ENCODE peak calls at places on chromosomes 6 and 20, in four cellular contexts. I is tibial artery; N is lung; G is CD8-positive, alpha-beta T cell. E is an unnamed sample.

GRCh38 chr6:45495404-45496084 is 117.8 kb upstream of the SUPT3H start:
- DNase-seq in I (no peak), G (no peak), N (no peak), E (no peak)

GRCh38 chr6:113616875-113617274 is 240.3 kb upstream of the MARCKS start:
- DNase-seq in G (no peak), N (no peak), I (no peak), E (no peak)

GRCh38 chr6:85240787-85241186 is 209.1 kb upstream of the NT5E start:
- DNase-seq in N (no peak), I (no peak), G (no peak), E (no peak)

GRCh38 chr20:56722042-56722441 is 92.9 kb downstream of the TFAP2C start:
- DNase-seq in I (peak; percentile 54), N (no peak), G (no peak), E (no peak)

GRCh38 chr20:60483371-60483770 is 525.1 kb downstream of the CDH26 start:
- DNase-seq in I (no peak), G (no peak), N (peak; percentile 3), E (no peak)

GRCh38 chr6:26240981-26241770 is 123.8 kb upstream of the BTN3A2 start:
- DNase-seq in N (no peak), I (no peak), G (no peak), E (no peak)

GRCh38 chr6:82862543-82862942 is 203.1 kb downstream of the UBE3D start:
- DNase-seq in G (no peak), N (no peak), I (no peak), E (peak; percentile 46)

GRCh38 chr6:19925533-19925932 is 88.4 kb downstream of the ID4 start:
- DNase-seq in G (no peak), N (no peak), I (no peak), E (no peak)

GRCh38 chr6:46137387-46137786 is 7.6 kb downstream of the ENPP4 start:
- DNase-seq in I (no peak), N (no peak), G (no peak), E (no peak)

GRCh38 chr20:2353231-2353630 is 27.5 kb upstream of the TGM6 start:
- DNase-seq in N (no peak), G (no peak), I (no peak), E (no peak)

GRCh38 chr20:24781061-24781980 is 167.7 kb upstream of the CST7 start:
- DNase-seq in I (no peak), G (no peak), N (no peak), E (peak; percentile 55)

GRCh38 chr20:51893723-51894122 is 91.4 kb upstream of the SALL4 start:
- DNase-seq in G (no peak), N (no peak), I (no peak), E (no peak)

GRCh38 chr6:84417261-84417660 is 189.8 kb upstream of the CEP162 start:
- DNase-seq in I (no peak), N (no peak), G (no peak), E (no peak)

GRCh38 chr6:35091353-35092083 is 49.6 kb downstream of the TCP11 start:
- DNase-seq in I (no peak), G (no peak), N (no peak), E (no peak)

GRCh38 chr6:1013656-1014430 is 298.1 kb upstream of the FOXQ1 start:
- DNase-seq in N (no peak), I (no peak), G (no peak), E (no peak)

GRCh38 chr20:31494131-31494530 is 19.0 kb downstream of the REM1 start:
- DNase-seq in G (no peak), I (no peak), N (no peak), E (peak; percentile 55)

GRCh38 chr6:74979065-74979766 is 226.6 kb downstream of the COL12A1 start:
- DNase-seq in G (no peak), N (no peak), I (no peak), E (peak; percentile 59)

GRCh38 chr6:157070403-157071107 is 252.8 kb downstream of the TMEM242 start:
- DNase-seq in G (no peak), N (no peak), I (no peak), E (no peak)

GRCh38 chr6:77879527-77879926 is 226.7 kb downstream of the MEI4 start:
- DNase-seq in G (no peak), N (no peak), I (no peak), E (no peak)

GRCh38 chr6:40474937-40475336 is 112.2 kb downstream of the LRFN2 start:
- DNase-seq in I (no peak), G (no peak), N (no peak), E (no peak)

GRCh38 chr6:161417712-161418457 is 144.0 kb upstream of the AGPAT4 start:
- DNase-seq in I (no peak), G (no peak), N (no peak), E (no peak)

GRCh38 chr6:26457407-26457795 is 354 bp upstream of the BTN2A1 start:
- DNase-seq in G (no peak), I (no peak), N (peak; percentile 36), E (no peak)

GRCh38 chr20:17369506-17369905 is 142.7 kb downstream of the PCSK2 start:
- DNase-seq in N (no peak), I (no peak), G (no peak), E (no peak)

GRCh38 chr6:11058406-11058805 is 14.3 kb upstream of the ELOVL2 start:
- DNase-seq in I (no peak), N (no peak), G (no peak), E (no peak)

GRCh38 chr20:25352746-25353145 is 37.9 kb downstream of the ABHD12 start:
- DNase-seq in N (no peak), G (no peak), I (no peak), E (no peak)

GRCh38 chr6:69732640-69733039 is 64.2 kb downstream of the LMBRD1 start:
- DNase-seq in I (no peak), N (no peak), G (no peak), E (peak; percentile 2)

GRCh38 chr20:49559411-49560081 is 8.4 kb downstream of the PTGIS start:
- DNase-seq in G (no peak), N (no peak), I (peak; percentile 58), E (no peak)

GRCh38 chr20:39661833-39662232 is 699.7 kb downstream of the DHX35 start:
- DNase-seq in N (no peak), I (no peak), G (no peak), E (no peak)

GRCh38 chr20:41339957-41340326 is 679 bp upstream of the LPIN3 start:
- DNase-seq in N (peak; percentile 91), G (peak; percentile 79), I (peak; percentile 75), E (peak; percentile 95)

GRCh38 chr6:12961761-12962160 is 245.2 kb downstream of the PHACTR1 start:
- DNase-seq in G (no peak), N (no peak), I (no peak), E (no peak)

GRCh38 chr6:12958052-12958706 is 241.6 kb downstream of the PHACTR1 start:
- DNase-seq in I (no peak), G (no peak), N (no peak), E (no peak)

GRCh38 chr6:12955996-12956395 is 239.4 kb downstream of the PHACTR1 start:
- DNase-seq in I (no peak), G (no peak), N (no peak), E (no peak)

GRCh38 chr6:12957321-12958051 is 240.9 kb downstream of the PHACTR1 start:
- DNase-seq in I (peak; percentile 77), N (peak; percentile 85), G (peak; percentile 3), E (peak; percentile 9)

GRCh38 chr6:12956991-12957320 is 240.4 kb downstream of the PHACTR1 start:
- DNase-seq in I (no peak), N (no peak), G (no peak), E (no peak)
- H3K27ac ChIP-seq in I (peak overlapping the region; percentile 82), N (peak overlapping the region; percentile 90), G (no peak overlapping the region), E (no peak overlapping the region)

GRCh38 chr6:134434019-134434949 is 116.4 kb upstream of the SGK1 start:
- DNase-seq in G (no peak), I (no peak), N (no peak), E (no peak)
- TF ChIP-seq CTCF in G (no peak), I (no peak), N (no peak), E (no peak)

GRCh38 chr6:73455865-73456629 is 4.0 kb upstream of the CGAS start:
- DNase-seq in G (no peak), I (no peak), N (no peak), E (peak; percentile 13)

GRCh38 chr6:73451166-73452106 is 661 bp downstream of the CGAS start:
- DNase-seq in I (peak; percentile 29), G (peak; percentile 25), N (peak; percentile 31), E (peak; percentile 51)

DNA sequence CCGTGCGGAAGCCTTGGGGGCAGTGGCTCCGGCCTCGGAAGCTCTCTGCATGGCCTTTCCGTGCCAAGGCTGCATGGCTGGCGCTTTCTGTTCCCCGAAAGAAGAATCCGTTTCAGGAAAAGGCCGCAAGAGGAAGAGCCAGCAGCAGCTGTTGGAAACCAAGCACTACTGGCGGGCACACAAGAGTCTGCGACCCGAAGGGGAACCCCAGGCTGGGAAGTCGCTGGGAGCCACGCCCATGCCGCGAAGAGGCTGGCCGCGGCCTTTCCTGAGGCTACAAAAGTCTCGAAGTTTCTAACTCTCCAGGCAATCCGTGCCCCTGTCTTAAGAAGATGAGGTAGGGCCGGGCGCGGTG is at the start of gene CGAS:
- DNase-seq in G (peak; percentile 52), I (peak; percentile 78), N (peak; percentile 76), E (peak; percentile 57)
- H3K27ac ChIP-seq in G (peak within 1 kb of the TSS; percentile 64), I (peak within 1 kb of the TSS; percentile 75), N (peak within 1 kb of the TSS; percentile 93), E (peak within 1 kb of the TSS; percentile 96)

GRCh38 chr20:36274248-36274841 is 31.8 kb upstream of the DLGAP4 start:
- DNase-seq in N (no peak), G (no peak), I (no peak), E (no peak)

GRCh38 chr20:36275011-36275410 is 31.1 kb upstream of the DLGAP4 start:
- DNase-seq in N (no peak), I (no peak), G (no peak), E (no peak)

GRCh38 chr20:36272547-36273220 is 33.5 kb upstream of the DLGAP4 start:
- DNase-seq in I (no peak), G (no peak), N (no peak), E (no peak)

GRCh38 chr20:36271639-36272546 is 34.2 kb upstream of the DLGAP4 start:
- DNase-seq in G (no peak), N (no peak), I (no peak), E (no peak)

GRCh38 chr20:36273414-36274247 is 32.5 kb upstream of the DLGAP4 start:
- DNase-seq in N (no peak), G (no peak), I (no peak), E (peak; percentile 41)
- TF ChIP-seq CTCF in N (no peak), G (no peak), I (no peak), E (peak; percentile 35)

GRCh38 chr6:148593130-148593812 is 153.6 kb upstream of the UST start:
- DNase-seq in G (no peak), N (no peak), I (no peak), E (no peak)
- H3K27ac ChIP-seq in G (no peak overlapping the region), N (peak overlapping the region; percentile 4), I (no peak overlapping the region), E (no peak overlapping the region)

DNA sequence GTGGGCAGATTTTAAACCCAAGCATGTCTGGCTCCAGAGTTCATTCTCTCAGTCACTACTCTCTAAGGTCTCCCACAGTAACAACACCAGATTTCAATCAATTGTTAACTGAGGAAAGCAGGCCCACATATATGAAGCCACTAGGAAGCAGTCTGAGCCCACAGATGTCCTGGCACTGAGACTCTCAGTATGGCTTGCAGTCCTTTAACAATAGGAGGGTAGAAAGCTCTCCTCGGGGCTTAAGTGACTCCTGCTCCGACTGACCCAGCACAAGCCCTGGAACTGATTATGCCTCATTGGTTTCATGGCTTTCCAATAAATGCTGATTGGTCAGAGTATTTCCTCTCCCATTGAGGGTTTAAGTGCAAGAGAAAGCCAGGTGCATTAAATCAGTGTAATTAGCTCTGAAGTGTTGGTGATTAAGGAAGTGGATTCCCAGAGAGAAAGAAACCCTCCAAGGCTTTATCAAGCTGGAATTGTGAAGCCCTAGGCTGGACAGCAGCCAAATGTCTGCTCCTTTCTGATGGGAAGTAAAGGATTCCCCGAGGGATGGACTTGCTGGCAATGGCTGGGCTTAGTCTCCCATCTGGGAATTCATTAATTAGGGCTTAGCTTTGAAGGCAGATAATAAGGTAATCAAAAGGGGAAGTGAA is 76.6 kb upstream of the PROKR2 start:
- DNase-seq in N (no peak), G (no peak), I (no peak), E (no peak)
- TF ChIP-seq CTCF in N (no peak), G (no peak), I (no peak), E (no peak)

E was measured in RWPE1.